ENCODE peak calls at places on chromosomes 7 and 10, in seven cellular contexts. D, U, Z, E, B, X and S are unnamed samples. For H3K79me1, the result is how much of the 10 kb centered on the place peaks cover.

GRCh38 chr7:115145512-115145911 is 223.6 kb downstream of the MDFIC start:
- DNase-seq in E (peak), X (no peak), U (no peak), Z (no peak), D (no peak), B (no peak), S (no peak)

GRCh38 chr7:1536105-1536767 is 5.7 kb downstream of the MAFK start:
- DNase-seq in E (no peak), B (no peak), U (no peak), X (no peak), D (no peak), Z (no peak), S (no peak)

GRCh38 chr7:8065356-8065813 is 96.8 kb downstream of the GLCCI1 start:
- DNase-seq in X (peak), D (no peak), B (peak), U (no peak), Z (no peak), E (peak), S (no peak)

GRCh38 chr10:123685260-123685659 is 19.1 kb downstream of the GPR26 start:
- DNase-seq in B (no peak), U (no peak), E (no peak), X (no peak), Z (no peak), D (no peak), S (no peak)

GRCh38 chr10:55813451-55814170 is 547.4 kb downstream of the ZWINT start:
- DNase-seq in D (no peak), X (no peak), U (no peak), E (no peak), Z (no peak), B (no peak), S (no peak)

GRCh38 chr10:4825868-4826787 is at the start of gene AKR1E2:
- DNase-seq in U (peak), D (peak), E (peak), B (peak), Z (peak), X (peak), S (peak)

GRCh38 chr10:132914732-132915131 is 27.6 kb downstream of the CFAP46 start:
- DNase-seq in X (no peak), E (no peak), U (no peak), D (no peak), Z (no peak), B (no peak), S (no peak)

GRCh38 chr10:84188815-84189214 is 5.5 kb upstream of the CDHR1 start:
- DNase-seq in X (no peak), B (no peak), D (no peak), Z (no peak), E (no peak), U (no peak), S (no peak)

GRCh38 chr7:139602143-139602722 is 78.7 kb downstream of the CLEC2L start:
- DNase-seq in B (peak), U (peak), Z (no peak), X (no peak), E (peak), D (no peak), S (peak)

GRCh38 chr7:155811895-155812761 is at the start of gene SHH:
- DNase-seq in E (peak), U (no peak), Z (no peak), B (peak), D (no peak), X (no peak), S (no peak)

GRCh38 chr7:132609906-132610520 is 33.7 kb upstream of the PLXNA4 start:
- DNase-seq in X (no peak), B (no peak), D (no peak), Z (no peak), E (no peak), U (no peak), S (no peak)

GRCh38 chr7:70387197-70387596 is 744.7 kb upstream of the GALNT17 start:
- DNase-seq in D (no peak), E (no peak), Z (no peak), B (no peak), X (no peak), U (no peak), S (no peak)

GRCh38 chr7:50803359-50804337 is 21.0 kb upstream of the GRB10 start:
- DNase-seq in D (no peak), Z (no peak), U (no peak), X (no peak), E (no peak), B (no peak), S (no peak)

GRCh38 chr10:124126711-124127385 is 33.5 kb upstream of the CHST15 start:
- DNase-seq in U (no peak), E (no peak), X (no peak), Z (no peak), D (no peak), B (no peak), S (no peak)

GRCh38 chr10:69892436-69893215 is 90.9 kb downstream of the COL13A1 start:
- DNase-seq in X (no peak), B (no peak), D (no peak), U (no peak), E (no peak), Z (no peak), S (no peak)

GRCh38 chr7:13989944-13990295 is 454 bp upstream of the ETV1 start:
- DNase-seq in B (no peak), Z (no peak), D (no peak), X (no peak), U (no peak), E (no peak), S (no peak)

GRCh38 chr7:36201122-36201723 is 48.2 kb downstream of the EEPD1 start:
- DNase-seq in Z (no peak), E (no peak), D (no peak), X (no peak), B (no peak), U (no peak), S (no peak)

GRCh38 chr10:101223274-101224059 is 5.8 kb downstream of the LBX1 start:
- DNase-seq in D (no peak), B (no peak), E (no peak), U (no peak), Z (peak), X (no peak), S (peak)

GRCh38 chr10:73000973-73001372 is 46.4 kb upstream of the PLA2G12B start:
- DNase-seq in D (no peak), E (no peak), X (no peak), B (no peak), U (no peak), Z (no peak), S (no peak)
- H2BK120ac ChIP-seq in D (no peak), E (no peak), X (no peak), B (no peak), U (no peak), Z (no peak), S (no peak)

GRCh38 chr10:105185101-105185500 is 544.0 kb downstream of the SORCS3 start:
- DNase-seq in Z (no peak), U (no peak), E (no peak), B (no peak), X (no peak), D (no peak), S (no peak)
- H3K79me1 ChIP-seq in Z (under half), U (under half), E (under half), B (under half), X (under half), D (under half), S (under half)

GRCh38 chr7:100691676-100692577 is 2.1 kb downstream of the GIGYF1 start:
- DNase-seq in U (peak), D (peak), X (peak), Z (peak), B (peak), E (peak), S (peak)

GRCh38 chr7:100687740-100688592 is 6.1 kb downstream of the GIGYF1 start:
- DNase-seq in X (no peak), D (no peak), U (no peak), B (no peak), Z (no peak), E (peak), S (no peak)

GRCh38 chr7:100687261-100687660 is 6.8 kb downstream of the GIGYF1 start:
- DNase-seq in Z (no peak), X (no peak), U (no peak), E (no peak), B (no peak), D (no peak), S (no peak)

GRCh38 chr7:100688593-100688860 is 5.5 kb downstream of the GIGYF1 start:
- DNase-seq in U (no peak), B (no peak), X (no peak), Z (no peak), E (no peak), D (no peak), S (no peak)

GRCh38 chr7:100689230-100690135 is 4.6 kb downstream of the GIGYF1 start:
- DNase-seq in B (no peak), Z (peak), U (no peak), X (no peak), D (no peak), E (no peak), S (no peak)
- H3K18ac ChIP-seq in B (no peak), Z (no peak), U (no peak), X (no peak), D (no peak), E (no peak), S (no peak)

DNA sequence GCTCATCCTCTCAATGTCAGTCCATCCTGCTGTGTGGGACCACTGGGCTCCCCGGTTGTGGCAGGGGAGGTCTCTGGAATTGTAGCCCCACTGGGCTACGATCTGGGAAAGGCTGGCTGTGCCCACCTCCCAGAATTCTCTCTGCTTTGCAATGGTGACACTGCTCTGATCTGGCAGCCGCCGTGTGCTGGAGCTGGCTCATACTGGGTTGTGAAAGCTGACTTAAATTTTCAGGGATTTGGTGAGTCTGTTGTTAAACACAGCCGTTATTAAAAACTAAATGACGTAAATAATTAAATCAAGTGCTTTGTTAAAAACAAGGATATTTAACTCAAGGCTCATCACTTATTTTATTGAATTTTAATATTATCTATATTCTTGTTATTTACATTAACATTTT is 160.0 kb downstream of the TAX1BP1 start:
- DNase-seq in B (no peak), U (no peak), D (no peak), X (no peak), Z (no peak), E (no peak), S (no peak)
- H2BK120ac ChIP-seq in B (no peak), U (no peak), D (no peak), X (no peak), Z (no peak), E (no peak), S (no peak)

GRCh38 chr7:79507161-79507560 is 53.7 kb upstream of the MAGI2 start:
- DNase-seq in D (no peak), U (peak), E (no peak), Z (no peak), X (no peak), B (no peak), S (peak)

GRCh38 chr7:79502151-79502550 is 48.7 kb upstream of the MAGI2 start:
- DNase-seq in E (no peak), X (no peak), Z (no peak), D (no peak), U (no peak), B (no peak), S (no peak)

GRCh38 chr7:79504607-79505389 is 51.3 kb upstream of the MAGI2 start:
- DNase-seq in E (peak), U (peak), B (peak), Z (peak), D (no peak), X (peak), S (peak)

GRCh38 chr7:79512269-79512668 is 58.8 kb upstream of the MAGI2 start:
- DNase-seq in E (peak), Z (no peak), D (no peak), B (no peak), U (no peak), X (peak), S (no peak)

DNA sequence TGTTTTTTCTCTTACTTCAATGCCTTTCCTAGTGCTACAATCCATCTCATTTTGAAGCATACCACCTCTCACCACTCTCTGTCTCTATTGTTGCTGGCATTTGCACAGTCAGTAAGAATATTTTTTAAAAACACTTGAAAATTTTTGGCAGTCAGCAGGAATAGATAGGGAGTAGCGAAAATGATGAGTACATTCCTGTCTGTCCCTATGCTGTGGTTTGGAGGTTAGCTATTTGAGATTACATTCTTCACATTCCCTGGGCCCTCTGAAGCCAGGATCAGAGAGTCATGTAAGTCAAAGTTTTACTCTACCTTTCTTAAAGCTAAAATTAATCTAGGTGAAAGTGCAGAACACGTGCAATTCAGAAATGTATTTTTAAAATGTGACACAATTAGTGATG is 53.0 kb upstream of the MAGI2 start:
- DNase-seq in X (peak), U (peak), D (no peak), B (peak), E (peak), Z (no peak), S (peak)
- H3K79me1 ChIP-seq in X (under half), U (under half), D (under half), B (under half), E (under half), Z (under half), S (under half)

GRCh38 chr10:119254355-119254754 is 47.0 kb downstream of the GRK5 start:
- DNase-seq in Z (no peak), U (no peak), E (no peak), D (no peak), X (no peak), B (no peak), S (no peak)
- H3K18ac ChIP-seq in Z (no peak), U (peak), E (peak), D (no peak), X (peak), B (peak), S (no peak)

GRCh38 chr7:5550385-5550784 is 126.8 kb upstream of the TNRC18 start:
- DNase-seq in X (no peak), E (no peak), Z (no peak), D (no peak), B (no peak), U (no peak), S (no peak)
- H2BK120ac ChIP-seq in X (peak), E (no peak), Z (no peak), D (no peak), B (no peak), U (no peak), S (no peak)

GRCh38 chr10:16360001-16360400 is 76.8 kb upstream of the PTER start:
- DNase-seq in X (no peak), Z (peak), U (no peak), D (no peak), B (no peak), E (no peak), S (no peak)

GRCh38 chr10:16360425-16360824 is 76.4 kb upstream of the PTER start:
- DNase-seq in B (no peak), E (no peak), Z (no peak), X (no peak), U (no peak), D (no peak), S (no peak)

GRCh38 chr10:16361086-16361485 is 75.7 kb upstream of the PTER start:
- DNase-seq in X (no peak), U (no peak), B (no peak), D (no peak), E (no peak), Z (no peak), S (no peak)
- H3K79me1 ChIP-seq in X (under half), U (under half), B (under half), D (under half), E (under half), Z (under half), S (under half)